ENCODE peak calls at places on chromosomes 3 and 15, in five cellular contexts. Z is substantia nigra; M is Jurkat, Clone E6-1; H is activated T-cell treated with anti-CD3 and anti-CD28 coated beads for 1 hour; A is NT2/D1. I is an unnamed sample.

GRCh38 chr3:50164056-50164455 is 8.9 kb downstream of the SEMA3F start:
- DNase-seq in M (no peak), Z (no peak), A (no peak), H (no peak), I (no peak)

GRCh38 chr3:150410311-150411105 is 2.4 kb downstream of the TSC22D2 start:
- DNase-seq in Z (peak), H (peak), M (no peak), A (no peak), I (peak)

GRCh38 chr3:42706721-42707619 is 4.4 kb upstream of the HHATL start:
- DNase-seq in Z (no peak), H (no peak), A (no peak), M (no peak), I (no peak)

GRCh38 chr3:167493240-167493639 is 19.4 kb upstream of the SERPINI2 start:
- DNase-seq in H (no peak), M (peak), Z (no peak), A (peak), I (no peak)

GRCh38 chr3:100556656-100557310 is 52.6 kb upstream of the ADGRG7 start:
- DNase-seq in Z (no peak), M (no peak), A (no peak), H (no peak), I (no peak)

GRCh38 chr3:134644731-134645514 is 5.9 kb downstream of the KY start:
- DNase-seq in M (no peak), H (no peak), Z (no peak), A (no peak), I (no peak)

GRCh38 chr3:197458179-197458707 is 97.5 kb downstream of the BDH1 start:
- DNase-seq in H (no peak), M (peak), Z (no peak), A (no peak), I (peak)

GRCh38 chr3:65617787-65618186 is 420.9 kb downstream of the MAGI1 start:
- DNase-seq in M (no peak), A (no peak), Z (no peak), H (no peak), I (no peak)

GRCh38 chr15:94234300-94234699 is 2.9 kb downstream of the MCTP2 start:
- DNase-seq in M (no peak), H (no peak), A (no peak), Z (no peak), I (no peak)

GRCh38 chr3:27368831-27369607 is at the start of gene NEK10:
- DNase-seq in Z (peak), M (peak), A (peak), H (peak), I (peak)

GRCh38 chr15:86526938-86527735 is 447.5 kb downstream of the AGBL1 start:
- DNase-seq in A (no peak), H (no peak), M (no peak), Z (no peak), I (no peak)

GRCh38 chr3:184156522-184156955 is 1.4 kb downstream of the DVL3 start:
- DNase-seq in Z (peak), H (no peak), M (no peak), A (no peak), I (no peak)

GRCh38 chr3:44893097-44893496 is 18.7 kb downstream of the TGM4 start:
- DNase-seq in Z (no peak), M (no peak), H (no peak), A (no peak), I (no peak)

GRCh38 chr15:100731259-100732156 is 129.1 kb downstream of the ASB7 start:
- DNase-seq in H (no peak), Z (no peak), A (no peak), M (no peak), I (no peak)

GRCh38 chr15:64642875-64643274 is 132.5 kb downstream of the RBPMS2 start:
- DNase-seq in H (no peak), Z (no peak), M (no peak), A (no peak), I (no peak)

GRCh38 chr3:154718058-154718457 is 288.1 kb upstream of the GPR149 start:
- DNase-seq in Z (no peak), H (no peak), A (no peak), M (no peak), I (no peak)

GRCh38 chr3:21697707-21698106 is 53.3 kb downstream of the ZNF385D start:
- DNase-seq in Z (no peak), M (no peak), H (no peak), A (no peak), I (no peak)

GRCh38 chr15:70741107-70741511 is 22.2 kb downstream of the UACA start:
- DNase-seq in A (no peak), Z (no peak), M (no peak), H (no peak), I (no peak)

GRCh38 chr3:188220988-188221818 is 67.2 kb downstream of the LPP start:
- DNase-seq in Z (no peak), H (no peak), M (no peak), A (no peak), I (no peak)

GRCh38 chr15:83292317-83292716 is 7.9 kb upstream of the BNC1 start:
- DNase-seq in A (no peak), Z (no peak), H (no peak), M (no peak), I (no peak)

GRCh38 chr3:110856916-110857315 is 214.7 kb upstream of the NECTIN3 start:
- DNase-seq in H (no peak), A (no peak), M (no peak), Z (no peak), I (no peak)

GRCh38 chr15:45448516-45448915 is 70.2 kb upstream of the GATM start:
- DNase-seq in M (no peak), H (no peak), Z (no peak), A (no peak), I (no peak)

GRCh38 chr3:15592968-15593367 is 8.4 kb downstream of the HACL1 start:
- DNase-seq in M (no peak), H (no peak), A (no peak), Z (no peak), I (no peak)

GRCh38 chr3:113741086-113741485 is 5.0 kb downstream of the NAA50 start:
- DNase-seq in M (no peak), A (no peak), H (no peak), Z (no peak), I (no peak)

GRCh38 chr3:40313975-40314860 is 4.7 kb downstream of the EIF1B start:
- DNase-seq in A (no peak), Z (no peak), H (no peak), M (no peak), I (no peak)

GRCh38 chr15:39177561-39177960 is 403.3 kb upstream of the THBS1 start:
- DNase-seq in M (no peak), Z (no peak), H (no peak), A (no peak), I (no peak)

GRCh38 chr3:175940881-175941280 is 1081.7 kb downstream of the NAALADL2 start:
- DNase-seq in M (peak), A (peak), Z (no peak), H (no peak), I (peak)

GRCh38 chr3:13114811-13115615 is 41.8 kb upstream of the IQSEC1 start:
- DNase-seq in Z (no peak), H (no peak), M (no peak), A (no peak), I (no peak)